ENCODE peak calls at places on chromosome 3, in eight cellular contexts. S, U, M, B, X, P, T and F are unnamed samples.

GRCh38 chr3:190105876-190106275 is 14.8 kb downstream of the P3H2 start:
- DNase-seq in S (no peak), U (no peak), M (no peak), B (no peak), X (no peak), P (no peak), T (no peak), F (no peak)

GRCh38 chr3:22117751-22118346 is 366.8 kb upstream of the ZNF385D start:
- DNase-seq in S (peak), U (no peak), M (peak), B (no peak), X (no peak), P (no peak), T (peak), F (peak)

GRCh38 chr3:138941259-138941885 is 5.6 kb downstream of the FOXL2 start:
- DNase-seq in S (no peak), U (no peak), M (no peak), B (no peak), X (no peak), P (no peak), T (peak), F (peak)

GRCh38 chr3:112653209-112653871 is 12.4 kb upstream of the CCDC80 start:
- DNase-seq in S (no peak), U (no peak), M (no peak), B (no peak), X (no peak), P (no peak), T (no peak), F (no peak)

GRCh38 chr3:66572938-66573710 is 72.3 kb upstream of the LRIG1 start:
- DNase-seq in S (no peak), U (no peak), M (no peak), B (no peak), X (no peak), P (no peak), T (no peak), F (no peak)

GRCh38 chr3:16060358-16060852 is 114.1 kb upstream of the GALNT15 start:
- DNase-seq in S (peak), U (no peak), M (peak), B (peak), X (no peak), P (no peak), T (no peak), F (peak)

GRCh38 chr3:52650437-52650836 is 35.3 kb downstream of the PBRM1 start:
- DNase-seq in S (no peak), U (no peak), M (no peak), B (no peak), X (no peak), P (no peak), T (no peak), F (no peak)

GRCh38 chr3:61634678-61635077 is 73.3 kb downstream of the PTPRG start:
- DNase-seq in S (no peak), U (no peak), M (no peak), B (no peak), X (no peak), P (no peak), T (no peak), F (no peak)

GRCh38 chr3:64387688-64388087 is 162.4 kb upstream of the PRICKLE2 start:
- DNase-seq in S (no peak), U (no peak), M (no peak), B (no peak), X (no peak), P (no peak), T (no peak), F (no peak)

GRCh38 chr3:151918253-151919029 is 45.0 kb downstream of the SUCNR1 start:
- DNase-seq in S (peak), U (no peak), M (peak), B (no peak), X (no peak), P (no peak), T (peak), F (peak)

GRCh38 chr3:48018841-48019240 is 2.6 kb upstream of the MAP4 start:
- DNase-seq in S (no peak), U (no peak), M (no peak), B (peak), X (no peak), P (no peak), T (no peak), F (peak)